ENCODE peak calls at places on chromosomes 7 and 10, in six cellular contexts. L is heart left ventricle; V is Karpas-422; F is effector memory CD4-positive, alpha-beta T cell; G is BE2C; E is adipocyte. W is an unnamed sample. For H3K4me1, the result is how much of the 10 kb centered on the place peaks cover.

GRCh38 chr10:77636967-77637473 is 588 bp downstream of the KCNMA1 start:
- DNase-seq in L (no peak), V (no peak), E (peak), F (no peak), G (peak), W (peak)

GRCh38 chr10:22959292-22959691 is 31.4 kb downstream of the ARMC3 start:
- DNase-seq in E (no peak), G (no peak), V (no peak), F (no peak), L (no peak), W (no peak)

GRCh38 chr10:45424668-45425404 is 50.8 kb downstream of the ALOX5 start:
- DNase-seq in L (no peak), V (no peak), G (no peak), F (no peak), E (no peak), W (no peak)

GRCh38 chr7:7156663-7157062 is 25.7 kb upstream of the C1GALT1 start:
- DNase-seq in G (no peak), V (peak), F (no peak), E (no peak), L (no peak), W (no peak)

GRCh38 chr7:20172736-20173334 is 44.3 kb downstream of the MACC1 start:
- DNase-seq in V (peak), E (peak), F (no peak), L (no peak), G (peak), W (peak)

GRCh38 chr10:49161411-49161997 is 26.7 kb downstream of the TMEM273 start:
- DNase-seq in E (peak), L (no peak), G (no peak), F (no peak), V (peak), W (peak)

GRCh38 chr7:131945313-131945831 is 388.9 kb upstream of the PODXL start:
- DNase-seq in L (peak), E (peak), F (no peak), G (peak), V (peak), W (peak)

GRCh38 chr7:43123457-43123856 is 11.0 kb downstream of the HECW1 start:
- DNase-seq in F (no peak), E (no peak), L (no peak), G (no peak), V (no peak), W (no peak)

GRCh38 chr10:102617816-102618215 is 26.5 kb upstream of the TRIM8 start:
- DNase-seq in V (no peak), F (no peak), E (no peak), L (no peak), G (no peak), W (no peak)

GRCh38 chr7:115068220-115068619 is 146.3 kb downstream of the MDFIC start:
- DNase-seq in V (no peak), G (no peak), F (no peak), L (no peak), E (peak), W (no peak)

GRCh38 chr10:2890093-2890492 is 177.3 kb upstream of the PFKP start:
- DNase-seq in F (no peak), V (no peak), G (no peak), L (no peak), E (no peak), W (peak)
- H3K4me1 ChIP-seq in F (under half), V (half or more), G (under half), L (under half), E (under half), W (under half)

GRCh38 chr7:30309842-30310435 is 25.5 kb downstream of the ZNRF2 start:
- DNase-seq in G (no peak), V (no peak), L (no peak), F (no peak), E (no peak), W (no peak)

GRCh38 chr7:30308392-30308791 is 24.0 kb downstream of the ZNRF2 start:
- DNase-seq in G (no peak), V (peak), E (no peak), F (no peak), L (no peak), W (no peak)

GRCh38 chr7:30304177-30304884 is 19.9 kb downstream of the ZNRF2 start:
- DNase-seq in L (no peak), F (no peak), G (no peak), V (no peak), E (no peak), W (no peak)

GRCh38 chr7:30309302-30309701 is 24.9 kb downstream of the ZNRF2 start:
- DNase-seq in E (no peak), G (no peak), V (no peak), F (no peak), L (no peak), W (no peak)

DNA sequence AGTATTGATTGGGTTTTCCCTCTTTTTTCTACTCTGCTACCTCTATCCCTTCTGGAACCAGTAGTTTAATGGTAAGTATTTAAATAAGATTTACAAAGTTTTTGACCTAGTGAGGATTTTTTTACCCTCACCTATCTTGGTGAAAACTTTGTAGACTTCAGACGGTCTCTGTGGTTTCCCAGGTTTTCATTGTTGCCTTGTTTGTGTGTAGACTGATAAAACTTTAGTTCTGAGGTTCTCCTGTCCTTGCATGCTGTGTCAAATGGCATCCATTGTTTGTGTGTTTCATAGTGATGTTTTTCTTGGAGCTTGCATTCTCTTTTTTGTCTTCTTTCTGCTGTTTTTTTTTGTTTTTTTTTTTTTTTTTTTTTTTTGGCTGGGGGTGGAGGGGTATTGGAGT is 22.6 kb downstream of the ZNRF2 start:
- DNase-seq in L (no peak), F (no peak), V (no peak), E (no peak), G (no peak), W (no peak)
- H3K4me1 ChIP-seq in L (under half), F (under half), V (half or more), E (under half), G (under half), W (under half)

GRCh38 chr7:128075536-128076095 is 44.4 kb upstream of the LRRC4 start:
- DNase-seq in E (no peak), V (no peak), L (no peak), G (no peak), F (no peak), W (no peak)
- H3K4me1 ChIP-seq in E (under half), V (under half), L (under half), G (under half), F (under half), W (under half)

GRCh38 chr7:47149208-47149864 is 432.6 kb downstream of the TNS3 start:
- DNase-seq in E (no peak), G (no peak), L (no peak), V (no peak), F (no peak), W (no peak)

GRCh38 chr7:47150497-47151260 is 431.2 kb downstream of the TNS3 start:
- DNase-seq in L (no peak), F (no peak), E (no peak), V (no peak), G (no peak), W (no peak)

GRCh38 chr7:47152307-47152706 is 429.6 kb downstream of the TNS3 start:
- DNase-seq in L (no peak), E (no peak), F (no peak), V (no peak), G (no peak), W (no peak)

GRCh38 chr7:47148541-47149207 is 433.2 kb downstream of the TNS3 start:
- DNase-seq in G (no peak), F (no peak), V (no peak), E (no peak), L (no peak), W (no peak)

GRCh38 chr7:47149971-47150370 is 431.9 kb downstream of the TNS3 start:
- DNase-seq in V (no peak), E (no peak), G (no peak), F (no peak), L (no peak), W (no peak)
- H3K4me1 ChIP-seq in V (under half), E (half or more), G (under half), F (under half), L (under half), W (under half)

DNA sequence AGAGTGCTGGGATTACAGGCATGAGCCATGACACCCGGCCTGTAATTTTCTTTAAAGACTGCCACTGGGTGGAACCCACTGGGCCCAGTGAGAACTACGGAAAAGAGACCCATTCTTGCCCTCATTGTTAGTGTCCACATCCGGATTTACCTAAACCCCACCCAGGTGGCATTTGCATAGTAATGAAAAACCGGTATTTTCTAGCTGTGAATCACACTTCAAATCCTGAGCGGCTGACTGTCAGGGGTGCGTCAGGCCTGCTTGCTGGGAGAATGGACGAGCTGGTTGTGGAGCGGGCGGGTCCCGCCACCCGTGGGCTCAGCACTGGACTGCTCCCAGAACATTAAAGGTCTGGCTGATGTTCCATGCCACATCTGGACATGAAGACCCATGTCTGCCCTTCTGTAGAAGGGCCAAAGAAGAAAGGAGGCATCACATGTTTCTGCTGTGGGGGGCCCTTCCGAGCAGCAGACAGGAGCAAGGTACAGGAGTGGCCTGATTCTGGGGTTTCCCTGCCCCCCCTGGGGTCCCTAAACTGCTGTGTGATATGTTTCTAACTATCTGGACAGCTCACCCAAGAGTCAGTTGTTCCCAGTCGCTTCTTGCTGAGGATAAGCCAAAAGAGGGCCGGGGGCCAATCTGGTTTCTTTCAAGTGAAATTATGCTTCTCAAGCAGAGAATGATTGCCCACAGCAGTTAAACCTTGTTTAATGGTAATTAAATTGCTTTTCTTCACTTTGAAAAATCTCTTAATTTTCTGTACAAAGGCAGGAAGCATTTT is 46.4 kb downstream of the KIAA1217 start:
- DNase-seq in V (no peak), L (no peak), F (no peak), E (no peak), G (no peak), W (peak)
- H3K4me1 ChIP-seq in V (under half), L (under half), F (under half), E (under half), G (under half), W (under half)

W was measured in upper lobe of left lung.